ENCODE peak calls at places on chromosomes 13 and 19, in five cellular contexts. E is SK-N-SH, U is osteoblast, R is kidney, P is upper lobe of right lung. I is an unnamed sample.

GRCh38 chr13:20869540-20869939 is 33.0 kb downstream of the XPO4 start:
- DNase-seq in U (no peak), R (no peak), E (peak; percentile 6), P (no peak), I (no peak)

GRCh38 chr13:113982296-113982661 is 8.4 kb upstream of the C13orf46 start:
- DNase-seq in R (peak; percentile 70), E (no peak), U (no peak), P (peak; percentile 56), I (no peak)

GRCh38 chr13:72864142-72865035 is 82.5 kb downstream of the PIBF1 start:
- DNase-seq in U (peak; percentile 43), R (no peak), P (no peak), E (no peak), I (no peak)

GRCh38 chr13:71624641-71625040 is 242.4 kb downstream of the DACH1 start:
- DNase-seq in R (no peak), E (no peak), U (no peak), P (no peak), I (peak; percentile 14)

GRCh38 chr13:44197791-44198770 is 175.5 kb upstream of the SERP2 start:
- DNase-seq in P (no peak), U (no peak), R (no peak), E (no peak), I (no peak)

GRCh38 chr19:3253270-3253669 is 28.8 kb downstream of the CELF5 start:
- DNase-seq in U (peak; percentile 60), E (no peak), P (no peak), R (no peak), I (no peak)

GRCh38 chr19:22517496-22518411 is 95.6 kb upstream of the ZNF98 start:
- DNase-seq in E (peak; percentile 12), U (no peak), R (no peak), P (peak; percentile 50), I (no peak)

GRCh38 chr13:40407567-40407966 is 258.9 kb downstream of the FOXO1 start:
- DNase-seq in R (no peak), U (no peak), P (no peak), E (no peak), I (no peak)

GRCh38 chr13:51032831-51033230 is 78.2 kb downstream of the C13orf42 start:
- DNase-seq in R (no peak), P (no peak), E (no peak), U (no peak), I (no peak)

GRCh38 chr19:16258440-16258903 is 60.8 kb downstream of the AP1M1 start:
- DNase-seq in E (peak; percentile 55), R (peak; percentile 90), U (no peak), P (peak; percentile 78), I (no peak)

GRCh38 chr13:59119475-59119874 is 1044.3 kb downstream of the DIAPH3 start:
- DNase-seq in E (no peak), U (no peak), R (no peak), P (no peak), I (no peak)

GRCh38 chr19:19062454-19063182 is 1.2 kb upstream of the SLC25A42 start:
- DNase-seq in R (no peak), E (no peak), P (no peak), U (peak; percentile 95), I (peak; percentile 40)

GRCh38 chr19:8654591-8655339 is 24.3 kb downstream of the NFILZ start:
- DNase-seq in R (peak; percentile 84), P (peak; percentile 80), U (peak; percentile 91), E (peak; percentile 81), I (peak; percentile 55)

GRCh38 chr19:11984986-11985385 is 20.1 kb downstream of the ZNF763 start:
- DNase-seq in U (no peak), R (no peak), E (peak; percentile 27), P (no peak), I (peak; percentile 30)

GRCh38 chr13:50644081-50644871 is 199.2 kb downstream of the DLEU7 start:
- DNase-seq in E (no peak), P (no peak), R (no peak), U (no peak), I (no peak)

DNA sequence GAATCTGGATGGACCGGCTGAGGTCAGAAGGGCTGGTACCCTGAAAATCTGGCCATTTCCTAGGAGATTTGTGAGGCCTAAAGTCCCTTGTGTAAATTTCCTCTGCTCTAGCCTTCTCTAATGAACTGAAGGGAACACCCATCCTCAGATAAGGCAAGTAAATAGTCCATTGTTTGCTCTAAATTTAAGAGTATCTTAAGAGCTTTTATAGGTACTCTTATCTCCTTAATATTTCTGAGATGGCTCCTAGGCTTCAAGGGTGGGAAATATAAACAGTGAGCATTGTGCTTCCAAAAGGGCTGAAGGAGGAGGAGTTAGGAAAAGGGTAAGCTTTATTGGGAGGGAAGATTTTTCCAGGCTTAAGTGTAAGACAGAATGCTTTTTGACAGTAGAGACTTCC is 148.7 kb upstream of the EDNRB start:
- DNase-seq in E (no peak), R (no peak), U (no peak), P (no peak), I (no peak)
- TF ChIP-seq CTCF in E (no peak), R (no peak), U (no peak), P (no peak), I (no peak)

GRCh38 chr19:6364353-6364752 is 3.0 kb downstream of the CLPP start:
- DNase-seq in P (no peak), R (no peak), U (peak; percentile 53), E (no peak), I (no peak)
- H3K4me1 ChIP-seq in P (peaks cover 15% of the 10 kb centered on the region), R (no peaks in the 10 kb centered on the region), U (peaks cover 5% of the 10 kb centered on the region), E (peaks cover 4% of the 10 kb centered on the region), I (no peaks in the 10 kb centered on the region)

GRCh38 chr19:5897189-5897969 is 6.2 kb downstream of the NDUFA11 start:
- DNase-seq in U (peak; percentile 84), P (no peak), R (no peak), E (no peak), I (no peak)
- TF ChIP-seq CTCF in U (no peak), P (no peak), R (no peak), E (peak; percentile 18), I (peak; percentile 14)

DNA sequence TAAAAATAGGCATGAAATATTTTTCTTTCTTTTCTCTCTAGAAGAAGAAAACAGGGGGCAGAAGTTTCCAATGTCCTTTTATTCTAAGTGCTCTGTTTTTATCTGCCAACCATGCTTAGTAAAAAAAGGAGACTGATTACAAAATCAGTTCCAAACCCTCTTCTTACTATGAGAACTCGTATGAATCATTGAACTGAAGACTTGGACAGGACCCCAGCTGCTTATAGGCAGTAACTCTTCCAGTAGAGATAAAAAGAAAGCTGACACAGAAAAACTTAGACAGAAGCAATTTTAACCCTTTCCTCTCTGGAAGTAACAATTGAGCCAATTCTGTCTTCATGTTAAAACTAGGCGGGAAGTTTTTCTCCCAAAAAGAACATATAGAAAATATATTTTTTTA is 24.5 kb upstream of the FREM2 start:
- DNase-seq in U (no peak), E (no peak), R (no peak), P (no peak), I (no peak)
- H3K4me1 ChIP-seq in U (no peaks in the 10 kb centered on the region), E (no peaks in the 10 kb centered on the region), R (no peaks in the 10 kb centered on the region), P (no peaks in the 10 kb centered on the region), I (no peaks in the 10 kb centered on the region)

GRCh38 chr13:46676378-46676725 is 120.6 kb downstream of the ESD start:
- DNase-seq in R (no peak), U (peak; percentile 18), E (no peak), P (no peak), I (no peak)

GRCh38 chr13:46683879-46684278 is 113.1 kb downstream of the ESD start:
- DNase-seq in E (no peak), U (no peak), R (no peak), P (no peak), I (no peak)

GRCh38 chr13:46675016-46675415 is 121.9 kb downstream of the ESD start:
- DNase-seq in R (no peak), U (no peak), P (no peak), E (no peak), I (no peak)

GRCh38 chr13:46682015-46682414 is 114.9 kb downstream of the ESD start:
- DNase-seq in R (no peak), P (no peak), U (peak; percentile 53), E (no peak), I (no peak)

GRCh38 chr13:46679369-46680180 is 117.4 kb downstream of the ESD start:
- DNase-seq in R (no peak), U (peak; percentile 88), E (peak; percentile 64), P (no peak), I (peak; percentile 40)
- TF ChIP-seq CTCF in R (no peak), U (peak; percentile 22), E (peak; percentile 25), P (no peak), I (no peak)

GRCh38 chr19:10889880-10890279 is 18.5 kb downstream of the CARM1 start:
- DNase-seq in P (no peak), E (no peak), U (no peak), R (no peak), I (no peak)
- H3K4me1 ChIP-seq in P (no peaks in the 10 kb centered on the region), E (peaks cover 33% of the 10 kb centered on the region), U (no peaks in the 10 kb centered on the region), R (peaks cover 3% of the 10 kb centered on the region), I (no peaks in the 10 kb centered on the region)